ENCODE peak calls at places on chromosomes 12 and 14, in five cellular contexts. W is CD8-positive, alpha-beta T cell; A is pancreas; F is fibroblast of the aortic adventitia; S is hepatocyte. Y is an unnamed sample.

GRCh38 chr12:49055978-49056754 is 4.4 kb downstream of the KMT2D start:
- DNase-seq in F (peak; percentile 74), W (peak; percentile 53), S (peak; percentile 68), A (peak; percentile 49), Y (peak; percentile 87)

GRCh38 chr14:101844752-101845151 is 83.2 kb downstream of the PPP2R5C start:
- DNase-seq in A (no peak), F (no peak), W (no peak), S (no peak), Y (no peak)

GRCh38 chr12:40921563-40922163 is 229.4 kb downstream of the CNTN1 start:
- DNase-seq in S (peak; percentile 39), W (no peak), F (peak; percentile 44), A (no peak), Y (peak; percentile 36)

GRCh38 chr14:53516261-53516774 is 363.2 kb upstream of the DDHD1 start:
- DNase-seq in F (peak; percentile 92), A (no peak), S (no peak), W (no peak), Y (peak; percentile 14)

GRCh38 chr14:82710257-82710841 is 1176.7 kb upstream of the SEL1L start:
- DNase-seq in W (no peak), A (peak; percentile 46), F (peak; percentile 33), S (peak; percentile 81), Y (peak; percentile 58)

GRCh38 chr12:48943221-48943620 is 14.1 kb downstream of the ARF3 start:
- DNase-seq in S (no peak), W (no peak), F (no peak), A (no peak), Y (no peak)

GRCh38 chr12:42560977-42561376 is 28.6 kb downstream of the PRICKLE1 start:
- DNase-seq in A (no peak), W (no peak), S (no peak), F (peak; percentile 35), Y (no peak)

GRCh38 chr14:65187421-65188049 is 85.2 kb upstream of the MAX start:
- DNase-seq in F (no peak), S (no peak), A (no peak), W (no peak), Y (no peak)

GRCh38 chr12:92199846-92200576 is 54.4 kb upstream of the BTG1 start:
- DNase-seq in F (peak; percentile 61), S (no peak), W (no peak), A (no peak), Y (peak; percentile 53)

GRCh38 chr14:33848706-33849454 is 102.0 kb downstream of the EGLN3 start:
- DNase-seq in W (no peak), A (peak; percentile 45), F (peak; percentile 37), S (peak; percentile 88), Y (peak; percentile 70)

GRCh38 chr12:20368653-20369163 is 371 bp downstream of the PDE3A start:
- DNase-seq in S (peak; percentile 63), A (peak; percentile 9), F (peak; percentile 59), W (no peak), Y (peak; percentile 56)

GRCh38 chr12:123713398-123714301 is 1.5 kb downstream of the ATP6V0A2 start:
- DNase-seq in S (peak; percentile 46), F (peak; percentile 25), A (peak; percentile 9), W (no peak), Y (peak; percentile 16)

GRCh38 chr14:77314043-77314442 is 6.6 kb downstream of the POMT2 start:
- DNase-seq in F (peak; percentile 63), S (peak; percentile 82), A (no peak), W (no peak), Y (peak; percentile 82)

GRCh38 chr12:57069522-57069921 is 9.1 kb downstream of the NEMP1 start:
- DNase-seq in S (peak; percentile 89), A (peak; percentile 56), W (peak; percentile 59), F (peak; percentile 95), Y (peak; percentile 95)

GRCh38 chr12:57063991-57064725 is 14.2 kb upstream of the MYO1A start:
- DNase-seq in S (no peak), W (peak; percentile 71), A (no peak), F (no peak), Y (no peak)

GRCh38 chr12:57066245-57066644 is 12.3 kb downstream of the NEMP1 start:
- DNase-seq in F (no peak), A (no peak), S (no peak), W (no peak), Y (no peak)
- TF ChIP-seq CTCF in F (no peak), A (no peak), S (no peak), W (no peak), Y (no peak)

DNA sequence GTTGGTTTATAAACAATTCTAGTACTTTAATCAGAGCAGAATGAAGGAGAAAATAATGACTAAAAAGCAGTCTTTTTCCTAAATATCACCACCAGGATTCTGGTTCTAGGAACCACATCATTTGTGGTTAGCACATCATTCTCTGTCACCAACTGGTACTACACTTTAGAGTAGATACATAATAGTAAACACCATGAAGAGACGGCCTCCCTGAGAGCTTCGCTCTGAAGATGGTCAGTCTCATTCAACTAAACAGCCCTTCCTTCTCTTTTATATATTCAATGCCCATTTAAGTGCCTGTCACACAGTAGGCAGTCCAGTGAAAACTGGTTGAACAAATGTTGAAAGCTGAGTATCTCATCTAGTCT is 10.9 kb downstream of the SLC38A2 start:
- DNase-seq in S (no peak), F (no peak), A (no peak), W (no peak), Y (peak; percentile 33)
- H3K4me3 ChIP-seq in S (no peak overlapping the region), F (no peak overlapping the region), A (no peak overlapping the region), W (no peak overlapping the region), Y (no peak overlapping the region)

DNA sequence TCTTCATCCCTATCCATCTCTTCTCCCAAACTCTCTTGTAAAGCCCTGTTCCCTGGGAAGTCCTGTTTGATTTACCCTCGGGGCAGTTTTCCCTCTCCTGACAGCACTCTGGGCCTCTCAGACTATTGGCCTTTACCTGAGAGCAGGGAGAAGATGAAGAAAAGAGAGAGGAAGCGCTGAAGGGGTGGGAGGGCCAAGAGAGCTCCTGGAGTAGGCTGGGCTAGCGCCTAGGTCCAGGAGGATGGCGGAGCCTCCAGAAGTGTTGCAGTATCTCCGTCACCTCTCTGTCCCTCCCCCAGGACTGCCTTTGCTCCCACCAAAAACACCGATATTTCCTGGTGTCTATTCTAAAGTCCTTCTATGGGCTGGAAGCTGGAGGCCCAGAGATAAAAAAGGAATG is 5.7 kb upstream of the IGFBP6 start:
- DNase-seq in F (no peak), A (no peak), W (no peak), S (no peak), Y (no peak)
- TF ChIP-seq CTCF in F (no peak), A (no peak), W (no peak), S (no peak), Y (no peak)

GRCh38 chr12:51977320-51977753 is 25.8 kb downstream of the ACVR1B start:
- DNase-seq in F (peak; percentile 43), W (no peak), A (no peak), S (no peak), Y (peak; percentile 86)

GRCh38 chr12:51976376-51977160 is 25.1 kb downstream of the ACVR1B start:
- DNase-seq in W (no peak), A (peak; percentile 45), S (peak; percentile 69), F (peak; percentile 84), Y (peak; percentile 97)

GRCh38 chr12:51984657-51985056 is 22.1 kb upstream of the TAMALIN start:
- DNase-seq in S (no peak), F (no peak), W (no peak), A (no peak), Y (no peak)

GRCh38 chr12:51980051-51980808 is 26.5 kb upstream of the TAMALIN start:
- DNase-seq in F (peak; percentile 74), W (peak; percentile 65), A (peak; percentile 50), S (peak; percentile 80), Y (peak; percentile 81)

DNA sequence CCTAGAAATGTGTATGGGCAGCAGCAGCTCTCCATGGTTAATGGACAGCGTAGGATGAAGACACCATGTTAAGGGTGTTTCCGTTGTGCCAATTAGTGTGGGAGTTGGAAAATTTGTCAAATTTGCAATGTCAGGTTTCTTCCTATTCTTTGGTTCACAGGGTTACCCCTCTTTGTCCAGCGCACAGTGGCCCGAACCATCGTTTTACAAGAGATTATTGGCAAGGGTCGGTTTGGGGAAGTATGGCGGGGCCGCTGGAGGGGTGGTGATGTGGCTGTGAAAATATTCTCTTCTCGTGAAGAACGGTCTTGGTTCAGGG is 26.0 kb upstream of the TAMALIN start:
- DNase-seq in W (no peak), S (no peak), F (no peak), A (no peak), Y (no peak)
- H3K4me3 ChIP-seq in W (no peak overlapping the region), S (no peak overlapping the region), F (no peak overlapping the region), A (no peak overlapping the region), Y (no peak overlapping the region)

DNA sequence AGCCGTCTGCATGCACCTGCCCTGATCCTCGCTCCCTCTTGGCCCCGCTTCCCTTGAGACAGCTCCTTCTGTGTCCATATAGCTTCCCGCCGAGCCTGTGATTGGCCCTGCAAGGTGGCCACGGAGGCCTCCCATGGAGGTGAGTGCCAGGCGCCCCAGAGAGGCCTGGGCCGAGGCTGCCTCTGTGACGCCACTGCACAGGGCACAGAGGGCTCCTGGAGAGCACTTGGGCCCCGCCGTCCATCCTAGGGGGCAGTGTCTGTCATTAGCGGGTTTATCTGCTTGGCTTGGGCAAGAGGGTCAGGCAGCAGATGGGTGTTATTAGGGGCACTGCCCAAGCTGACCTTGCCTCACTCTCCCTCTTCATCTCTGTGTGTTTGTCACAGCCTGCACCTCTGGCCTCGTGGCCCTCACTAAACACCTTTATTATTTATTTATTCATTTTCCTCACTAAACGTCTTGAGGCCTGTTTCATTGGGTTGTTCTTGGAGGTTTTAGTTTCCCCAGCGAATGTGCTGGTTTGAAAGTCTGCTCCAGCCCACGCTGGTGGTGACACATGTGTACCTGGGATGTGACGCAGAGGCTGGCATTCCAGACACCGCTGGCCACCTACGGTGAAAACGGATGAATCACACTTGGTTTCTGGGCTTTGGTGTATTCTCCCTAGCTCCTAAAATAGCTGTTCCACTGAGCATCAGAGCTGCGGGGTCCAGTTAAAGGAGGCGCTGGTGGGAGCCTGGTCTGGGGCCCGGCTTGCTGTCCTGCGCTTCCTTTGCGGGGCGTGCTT is 5.9 kb downstream of the ZFYVE21 start:
- DNase-seq in S (no peak), F (no peak), W (no peak), A (no peak), Y (peak; percentile 16)
- TF ChIP-seq CTCF in S (no peak), F (no peak), W (no peak), A (no peak), Y (no peak)

GRCh38 chr12:12612403-12612802 is 727 bp downstream of the CREBL2 start:
- DNase-seq in A (no peak), S (peak; percentile 40), F (peak; percentile 71), W (peak; percentile 28), Y (peak; percentile 88)
- H3K4me3 ChIP-seq in A (peak overlapping the region; percentile 67), S (peak overlapping the region; percentile 37), F (peak overlapping the region; percentile 90), W (peak overlapping the region; percentile 90), Y (peak overlapping the region; percentile 79)

DNA sequence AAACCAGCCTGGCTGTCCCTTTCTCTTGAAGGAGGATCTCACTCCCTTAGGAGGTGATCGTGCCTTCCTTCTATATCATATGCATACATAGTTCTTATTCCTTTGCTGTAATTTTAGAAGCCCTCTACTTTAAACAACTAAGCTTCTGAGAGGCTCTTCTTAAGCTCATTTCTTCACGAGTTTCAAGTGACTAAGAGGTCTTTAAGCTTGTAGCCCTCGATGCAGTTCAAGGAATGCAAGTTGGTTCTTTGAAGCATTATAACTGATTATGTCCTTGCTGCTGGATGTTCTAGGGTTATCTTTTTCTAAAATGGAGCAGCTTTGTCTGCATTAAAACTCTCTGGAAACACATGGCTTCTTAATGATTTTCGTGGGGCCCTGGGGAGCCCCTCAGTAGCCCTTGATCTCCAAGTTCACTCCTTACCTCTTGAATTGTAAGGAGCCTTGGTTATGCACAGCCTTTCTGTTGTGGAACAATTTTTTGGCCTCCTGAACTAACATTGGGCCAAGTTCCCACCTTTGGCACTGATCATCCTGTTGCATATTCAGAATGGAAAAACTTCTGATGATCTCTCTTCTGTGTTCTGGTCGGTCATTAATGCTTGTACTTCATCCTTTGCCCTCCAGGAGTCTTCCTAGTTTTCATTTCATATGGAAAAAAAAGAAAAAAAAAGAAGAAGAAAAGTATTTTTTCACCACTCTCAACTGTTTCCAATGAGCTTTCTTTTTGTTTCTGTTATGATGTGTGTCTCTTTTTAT is 12.6 kb downstream of the RASSF8 start:
- DNase-seq in A (no peak), F (peak; percentile 62), S (no peak), W (no peak), Y (no peak)
- TF ChIP-seq CTCF in A (no peak), F (peak; percentile 48), S (peak; percentile 21), W (no peak), Y (peak; percentile 20)